ENCODE peak calls at places on chromosomes 6 and 20, in six cellular contexts. A is SK-N-DZ; D is NT2/D1; T is CD4-positive, CD25-positive, alpha-beta regulatory T cell; H is stimulated activated effector memory CD8-positive, alpha-beta T cell treated with anti-CD3 and anti-CD28 coated beads, Interleukin-12 subunit alpha, Interleukin-12 subunit beta, amount 100 ng/mL, for 72 hours; I is skeletal muscle cell. N is an unnamed sample.

GRCh38 chr6:42720739-42721138 is 1.7 kb downstream of the PRPH2 start:
- DNase-seq in A (no peak), D (no peak), T (no peak), H (no peak), I (no peak), N (no peak)

GRCh38 chr6:156449569-156449968 is 327.6 kb upstream of the ARID1B start:
- DNase-seq in A (no peak), D (no peak), T (no peak), H (no peak), I (no peak), N (no peak)

GRCh38 chr6:159899994-159900745 is 9.4 kb downstream of the MAS1 start:
- DNase-seq in A (no peak), D (no peak), T (no peak), H (no peak), I (peak), N (no peak)

GRCh38 chr6:36050947-36051710 is 23.5 kb downstream of the MAPK14 start:
- DNase-seq in A (no peak), D (no peak), T (no peak), H (no peak), I (no peak), N (no peak)

GRCh38 chr20:58718729-58719128 is 26.1 kb downstream of the NPEPL1 start:
- DNase-seq in A (peak), D (no peak), T (no peak), H (no peak), I (no peak), N (no peak)

GRCh38 chr6:1592852-1593251 is 16.9 kb upstream of the FOXC1 start:
- DNase-seq in A (no peak), D (no peak), T (no peak), H (no peak), I (no peak), N (no peak)

GRCh38 chr6:104357928-104358327 is 501.8 kb downstream of the HACE1 start:
- DNase-seq in A (no peak), D (no peak), T (no peak), H (no peak), I (no peak), N (no peak)

GRCh38 chr6:56795852-56796532 is 153.3 kb upstream of the DST start:
- DNase-seq in A (no peak), D (no peak), T (no peak), H (no peak), I (no peak), N (no peak)

GRCh38 chr6:137661601-137662000 is 167.4 kb upstream of the OLIG3 start:
- DNase-seq in A (no peak), D (no peak), T (peak), H (no peak), I (no peak), N (peak)

GRCh38 chr6:14964901-14965300 is 281.0 kb upstream of the JARID2 start:
- DNase-seq in A (no peak), D (no peak), T (no peak), H (no peak), I (no peak), N (no peak)

GRCh38 chr6:74091133-74091793 is 395.3 kb downstream of the CD109 start:
- DNase-seq in A (peak), D (peak), T (peak), H (no peak), I (no peak), N (no peak)

GRCh38 chr6:17705428-17705777 is 1.3 kb downstream of the NUP153 start:
- DNase-seq in A (no peak), D (no peak), T (no peak), H (no peak), I (peak), N (no peak)

GRCh38 chr20:57061058-57061900 is 205.2 kb downstream of the BMP7 start:
- DNase-seq in A (peak), D (peak), T (no peak), H (no peak), I (no peak), N (no peak)

GRCh38 chr20:61731363-61732181 is 334.1 kb downstream of the TAF4 start:
- DNase-seq in A (no peak), D (no peak), T (no peak), H (no peak), I (no peak), N (no peak)

GRCh38 chr20:16975682-16976081 is 227.5 kb downstream of the OTOR start:
- DNase-seq in A (no peak), D (no peak), T (no peak), H (no peak), I (no peak), N (no peak)